ENCODE peak calls at places on chromosome 21, in eight cellular contexts. W is Caco-2, Q is anterior cingulate cortex, M is NCI-H345, O is fibroblast of pulmonary artery, X is adipocyte, C is left ventricle myocardium inferior, P is small intestine. V is an unnamed sample.

GRCh38 chr21:45893166-45894106 is 88.1 kb upstream of the COL6A1 start:
- DNase-seq in W (peak; percentile 17), Q (peak; percentile 47), M (no peak), O (no peak), X (no peak), C (no peak), P (no peak), V (peak; percentile 48)

GRCh38 chr21:39444406-39445145 is 1.0 kb downstream of the LCA5L start:
- DNase-seq in W (no peak), Q (peak; percentile 53), M (no peak), O (peak; percentile 45), X (peak; percentile 77), C (no peak), P (peak; percentile 4), V (no peak)

GRCh38 chr21:32070693-32071330 is 198.0 kb downstream of the HUNK start:
- DNase-seq in W (no peak), Q (no peak), M (no peak), O (no peak), X (no peak), C (no peak), P (no peak), V (no peak)

GRCh38 chr21:36517366-36518075 is 37.6 kb upstream of the CLDN14 start:
- DNase-seq in W (no peak), Q (no peak), M (no peak), O (no peak), X (no peak), C (no peak), P (no peak), V (no peak)

GRCh38 chr21:45224189-45224938 is 63.3 kb downstream of the POFUT2 start:
- DNase-seq in W (no peak), Q (no peak), M (no peak), O (no peak), X (no peak), C (no peak), P (no peak), V (no peak)

GRCh38 chr21:44429894-44430293 is 25.4 kb upstream of the LRRC3 start:
- DNase-seq in W (no peak), Q (no peak), M (no peak), O (no peak), X (no peak), C (no peak), P (no peak), V (no peak)

GRCh38 chr21:46006547-46007497 is 25.3 kb downstream of the COL6A1 start:
- DNase-seq in W (no peak), Q (no peak), M (no peak), O (no peak), X (no peak), C (no peak), P (no peak), V (no peak)

GRCh38 chr21:17903029-17903806 is 84.1 kb upstream of the C21orf91 start:
- DNase-seq in W (no peak), Q (no peak), M (peak; percentile 71), O (peak; percentile 65), X (peak; percentile 87), C (no peak), P (peak; percentile 34), V (no peak)

GRCh38 chr21:37790905-37791304 is 125.4 kb downstream of the KCNJ6 start:
- DNase-seq in W (no peak), Q (no peak), M (no peak), O (no peak), X (no peak), C (no peak), P (no peak), V (no peak)

GRCh38 chr21:44263221-44263671 is 1.5 kb upstream of the DNMT3L start:
- DNase-seq in W (peak; percentile 40), Q (no peak), M (no peak), O (no peak), X (no peak), C (no peak), P (no peak), V (no peak)

GRCh38 chr21:15005391-15005790 is 59.4 kb downstream of the NRIP1 start:
- DNase-seq in W (no peak), Q (no peak), M (no peak), O (no peak), X (peak; percentile 47), C (no peak), P (no peak), V (no peak)

GRCh38 chr21:41410767-41411448 is 15.1 kb upstream of the MX1 start:
- DNase-seq in W (no peak), Q (no peak), M (no peak), O (no peak), X (no peak), C (no peak), P (peak; percentile 46), V (no peak)

GRCh38 chr21:14995695-14996490 is 68.9 kb downstream of the NRIP1 start:
- DNase-seq in W (no peak), Q (no peak), M (no peak), O (peak; percentile 82), X (peak; percentile 36), C (no peak), P (no peak), V (no peak)

GRCh38 chr21:45498646-45499000 is 43.6 kb downstream of the SLC19A1 start:
- DNase-seq in W (no peak), Q (no peak), M (no peak), O (no peak), X (no peak), C (no peak), P (no peak), V (peak; percentile 51)

GRCh38 chr21:29549614-29550013 is 250.9 kb downstream of the BACH1 start:
- DNase-seq in W (no peak), Q (no peak), M (no peak), O (no peak), X (no peak), C (no peak), P (no peak), V (no peak)

GRCh38 chr21:43269461-43269860 is 100.7 kb downstream of the CRYAA start:
- DNase-seq in W (no peak), Q (no peak), M (no peak), O (no peak), X (no peak), C (peak; percentile 6), P (no peak), V (peak; percentile 30)

GRCh38 chr21:37564924-37565529 is 198.5 kb downstream of the DYRK1A start:
- DNase-seq in W (peak; percentile 44), Q (no peak), M (peak; percentile 77), O (no peak), X (no peak), C (no peak), P (peak; percentile 23), V (no peak)

GRCh38 chr21:14773777-14774345 is 227.7 kb upstream of the SAMSN1 start:
- DNase-seq in W (peak; percentile 49), Q (peak; percentile 21), M (peak; percentile 17), O (peak; percentile 47), X (peak; percentile 2), C (peak; percentile 15), P (peak; percentile 40), V (no peak)

GRCh38 chr21:33308586-33309490 is 15.9 kb upstream of the IFNAR1 start:
- DNase-seq in W (no peak), Q (no peak), M (peak; percentile 88), O (peak; percentile 38), X (peak; percentile 24), C (no peak), P (no peak), V (no peak)

GRCh38 chr21:29318354-29318753 is 19.6 kb downstream of the BACH1 start:
- DNase-seq in W (no peak), Q (no peak), M (peak; percentile 10), O (no peak), X (no peak), C (no peak), P (no peak), V (no peak)

GRCh38 chr21:26297856-26298255 is 127.3 kb upstream of the APP start:
- DNase-seq in W (no peak), Q (no peak), M (no peak), O (no peak), X (peak; percentile 58), C (no peak), P (no peak), V (no peak)

GRCh38 chr21:31554511-31555022 is 104.9 kb upstream of the SOD1 start:
- DNase-seq in W (no peak), Q (no peak), M (no peak), O (peak; percentile 54), X (peak; percentile 36), C (no peak), P (no peak), V (peak; percentile 24)